ENCODE peak calls at places on chromosomes 16 and 17, in five cellular contexts. S, W, F, G and H are unnamed samples.

GRCh38 chr17:45703348-45703747 is 80.8 kb upstream of the CRHR1 start:
- DNase-seq in S (no peak), W (no peak), F (peak; percentile 31), G (no peak), H (no peak)

GRCh38 chr17:45077643-45078042 is 16.5 kb downstream of the NMT1 start:
- DNase-seq in S (no peak), W (no peak), F (no peak), G (no peak), H (no peak)

GRCh38 chr17:882827-883585 is 96.6 kb downstream of the NXN start:
- DNase-seq in S (peak; percentile 85), W (peak; percentile 88), F (no peak), G (no peak), H (peak; percentile 37)

GRCh38 chr17:81491193-81491592 is 21.4 kb downstream of the ACTG1 start:
- DNase-seq in S (no peak), W (no peak), F (peak; percentile 49), G (no peak), H (no peak)

GRCh38 chr16:79610771-79611170 is 10.2 kb upstream of the MAF start:
- DNase-seq in S (no peak), W (no peak), F (no peak), G (no peak), H (no peak)

GRCh38 chr17:44587339-44587738 is 30.1 kb downstream of the FZD2 start:
- DNase-seq in S (peak; percentile 48), W (peak; percentile 98), F (peak; percentile 72), G (no peak), H (no peak)

GRCh38 chr17:8922451-8922850 is 43.1 kb downstream of the PIK3R5 start:
- DNase-seq in S (peak; percentile 91), W (no peak), F (no peak), G (no peak), H (no peak)

GRCh38 chr16:57994778-57995177 is 5.7 kb downstream of the ZNF319 start:
- DNase-seq in S (no peak), W (peak; percentile 74), F (peak; percentile 76), G (peak; percentile 29), H (peak; percentile 81)

GRCh38 chr17:27630607-27631408 is at the start of gene LGALS9:
- DNase-seq in S (no peak), W (no peak), F (peak; percentile 54), G (no peak), H (no peak)

GRCh38 chr17:1485748-1486376 is 6.6 kb downstream of the MYO1C start:
- DNase-seq in S (no peak), W (peak; percentile 58), F (peak; percentile 79), G (peak; percentile 56), H (peak; percentile 41)

GRCh38 chr16:31876955-31877828 is 3.6 kb downstream of the ZNF267 start:
- DNase-seq in S (peak; percentile 64), W (no peak), F (no peak), G (no peak), H (no peak)

GRCh38 chr16:52547001-52547833 is at the start of gene TOX3:
- DNase-seq in S (no peak), W (peak; percentile 48), F (peak; percentile 91), G (no peak), H (peak; percentile 92)

GRCh38 chr16:57042157-57043111 is 49.9 kb upstream of the CPNE2 start:
- DNase-seq in S (no peak), W (no peak), F (no peak), G (peak; percentile 61), H (no peak)